ENCODE peak calls at places on chromosomes 3 and 15, in seven cellular contexts. One of them, this sample, is unnamed.

GRCh38 chr3:61964566-61964965 is 403.2 kb downstream of the PTPRG start:
- DNase-seq in EL: no peak
- DNase-seq in stimulated activated CD4-positive, alpha-beta T cell treated with anti-CD3 and anti-CD28 coated beads, Interleukin-1b, Interleukin-23, amount 100 ng/mL, for 1 hour: no peak
- DNase-seq in GM20000: no peak
- DNase-seq in WTC11: no peak
- DNase-seq in AG04450: no peak
- DNase-seq in hepatocyte: no peak
- DNase-seq in this sample: no peak

GRCh38 chr15:76983588-76984379 is 11.1 kb upstream of the PSTPIP1 start:
- DNase-seq in EL: no peak
- DNase-seq in stimulated activated CD4-positive, alpha-beta T cell treated with anti-CD3 and anti-CD28 coated beads, Interleukin-1b, Interleukin-23, amount 100 ng/mL, for 1 hour: no peak
- DNase-seq in GM20000: no peak
- DNase-seq in WTC11: no peak
- DNase-seq in AG04450: no peak
- DNase-seq in hepatocyte: no peak
- DNase-seq in this sample: peak

GRCh38 chr3:24128195-24129005 is 183.3 kb downstream of the NR1D2 start:
- DNase-seq in EL: peak
- DNase-seq in stimulated activated CD4-positive, alpha-beta T cell treated with anti-CD3 and anti-CD28 coated beads, Interleukin-1b, Interleukin-23, amount 100 ng/mL, for 1 hour: no peak
- DNase-seq in GM20000: no peak
- DNase-seq in WTC11: no peak
- DNase-seq in AG04450: no peak
- DNase-seq in hepatocyte: no peak
- DNase-seq in this sample: no peak

GRCh38 chr3:146148468-146148931 is 12.5 kb downstream of the PLOD2 start:
- DNase-seq in EL: no peak
- DNase-seq in stimulated activated CD4-positive, alpha-beta T cell treated with anti-CD3 and anti-CD28 coated beads, Interleukin-1b, Interleukin-23, amount 100 ng/mL, for 1 hour: no peak
- DNase-seq in GM20000: no peak
- DNase-seq in WTC11: no peak
- DNase-seq in AG04450: no peak
- DNase-seq in hepatocyte: no peak
- DNase-seq in this sample: no peak

GRCh38 chr3:37905987-37906674 is 44.5 kb downstream of the CTDSPL start:
- DNase-seq in EL: peak
- DNase-seq in stimulated activated CD4-positive, alpha-beta T cell treated with anti-CD3 and anti-CD28 coated beads, Interleukin-1b, Interleukin-23, amount 100 ng/mL, for 1 hour: no peak
- DNase-seq in GM20000: no peak
- DNase-seq in WTC11: no peak
- DNase-seq in AG04450: no peak
- DNase-seq in hepatocyte: peak
- DNase-seq in this sample: no peak

GRCh38 chr3:132660745-132661067 is 577 bp downstream of the UBA5 start:
- DNase-seq in EL: peak
- DNase-seq in stimulated activated CD4-positive, alpha-beta T cell treated with anti-CD3 and anti-CD28 coated beads, Interleukin-1b, Interleukin-23, amount 100 ng/mL, for 1 hour: no peak
- DNase-seq in GM20000: no peak
- DNase-seq in WTC11: no peak
- DNase-seq in AG04450: no peak
- DNase-seq in hepatocyte: no peak
- DNase-seq in this sample: no peak

GRCh38 chr3:177899275-177900067 is 636.8 kb upstream of the KCNMB2 start:
- DNase-seq in EL: no peak
- DNase-seq in stimulated activated CD4-positive, alpha-beta T cell treated with anti-CD3 and anti-CD28 coated beads, Interleukin-1b, Interleukin-23, amount 100 ng/mL, for 1 hour: no peak
- DNase-seq in GM20000: no peak
- DNase-seq in WTC11: peak
- DNase-seq in AG04450: no peak
- DNase-seq in hepatocyte: no peak
- DNase-seq in this sample: peak

GRCh38 chr15:89662893-89663673 is 7.8 kb upstream of the KIF7 start:
- DNase-seq in EL: peak
- DNase-seq in stimulated activated CD4-positive, alpha-beta T cell treated with anti-CD3 and anti-CD28 coated beads, Interleukin-1b, Interleukin-23, amount 100 ng/mL, for 1 hour: no peak
- DNase-seq in GM20000: peak
- DNase-seq in WTC11: no peak
- DNase-seq in AG04450: peak
- DNase-seq in hepatocyte: peak
- DNase-seq in this sample: peak

GRCh38 chr3:195999896-196000295 is 82.0 kb downstream of the TFRC start:
- DNase-seq in EL: no peak
- DNase-seq in stimulated activated CD4-positive, alpha-beta T cell treated with anti-CD3 and anti-CD28 coated beads, Interleukin-1b, Interleukin-23, amount 100 ng/mL, for 1 hour: no peak
- DNase-seq in GM20000: no peak
- DNase-seq in WTC11: no peak
- DNase-seq in AG04450: no peak
- DNase-seq in hepatocyte: no peak
- DNase-seq in this sample: no peak

GRCh38 chr3:193825617-193826016 is 232.6 kb downstream of the OPA1 start:
- DNase-seq in EL: no peak
- DNase-seq in stimulated activated CD4-positive, alpha-beta T cell treated with anti-CD3 and anti-CD28 coated beads, Interleukin-1b, Interleukin-23, amount 100 ng/mL, for 1 hour: no peak
- DNase-seq in GM20000: no peak
- DNase-seq in WTC11: no peak
- DNase-seq in AG04450: no peak
- DNase-seq in hepatocyte: no peak
- DNase-seq in this sample: peak

GRCh38 chr3:101964861-101965260 is 115.5 kb downstream of the NFKBIZ start:
- DNase-seq in EL: no peak
- DNase-seq in stimulated activated CD4-positive, alpha-beta T cell treated with anti-CD3 and anti-CD28 coated beads, Interleukin-1b, Interleukin-23, amount 100 ng/mL, for 1 hour: no peak
- DNase-seq in GM20000: no peak
- DNase-seq in WTC11: peak
- DNase-seq in AG04450: no peak
- DNase-seq in hepatocyte: no peak
- DNase-seq in this sample: peak

GRCh38 chr3:112358311-112358780 is 25.4 kb downstream of the CD200 start:
- DNase-seq in EL: no peak
- DNase-seq in stimulated activated CD4-positive, alpha-beta T cell treated with anti-CD3 and anti-CD28 coated beads, Interleukin-1b, Interleukin-23, amount 100 ng/mL, for 1 hour: no peak
- DNase-seq in GM20000: no peak
- DNase-seq in WTC11: no peak
- DNase-seq in AG04450: no peak
- DNase-seq in hepatocyte: no peak
- DNase-seq in this sample: no peak

GRCh38 chr15:73628976-73629854 is 4.0 kb downstream of the NPTN start:
- DNase-seq in EL: no peak
- DNase-seq in stimulated activated CD4-positive, alpha-beta T cell treated with anti-CD3 and anti-CD28 coated beads, Interleukin-1b, Interleukin-23, amount 100 ng/mL, for 1 hour: no peak
- DNase-seq in GM20000: no peak
- DNase-seq in WTC11: no peak
- DNase-seq in AG04450: no peak
- DNase-seq in hepatocyte: no peak
- DNase-seq in this sample: no peak

GRCh38 chr15:68639926-68640600 is 61.3 kb downstream of the CORO2B start:
- DNase-seq in EL: peak
- DNase-seq in stimulated activated CD4-positive, alpha-beta T cell treated with anti-CD3 and anti-CD28 coated beads, Interleukin-1b, Interleukin-23, amount 100 ng/mL, for 1 hour: no peak
- DNase-seq in GM20000: no peak
- DNase-seq in WTC11: no peak
- DNase-seq in AG04450: no peak
- DNase-seq in hepatocyte: no peak
- DNase-seq in this sample: peak

GRCh38 chr3:3023106-3023505 is 87.1 kb downstream of the IL5RA start:
- DNase-seq in EL: no peak
- DNase-seq in stimulated activated CD4-positive, alpha-beta T cell treated with anti-CD3 and anti-CD28 coated beads, Interleukin-1b, Interleukin-23, amount 100 ng/mL, for 1 hour: no peak
- DNase-seq in GM20000: no peak
- DNase-seq in WTC11: no peak
- DNase-seq in AG04450: no peak
- DNase-seq in hepatocyte: no peak
- DNase-seq in this sample: no peak

GRCh38 chr15:63210151-63211051 is 21.0 kb downstream of the RAB8B start:
- DNase-seq in EL: no peak
- DNase-seq in stimulated activated CD4-positive, alpha-beta T cell treated with anti-CD3 and anti-CD28 coated beads, Interleukin-1b, Interleukin-23, amount 100 ng/mL, for 1 hour: no peak
- DNase-seq in GM20000: no peak
- DNase-seq in WTC11: no peak
- DNase-seq in AG04450: no peak
- DNase-seq in hepatocyte: no peak
- DNase-seq in this sample: peak

GRCh38 chr15:58555168-58556027 is 123.6 kb downstream of the LIPC start:
- DNase-seq in EL: no peak
- DNase-seq in stimulated activated CD4-positive, alpha-beta T cell treated with anti-CD3 and anti-CD28 coated beads, Interleukin-1b, Interleukin-23, amount 100 ng/mL, for 1 hour: no peak
- DNase-seq in GM20000: no peak
- DNase-seq in WTC11: no peak
- DNase-seq in AG04450: no peak
- DNase-seq in hepatocyte: no peak
- DNase-seq in this sample: peak

GRCh38 chr3:46416134-46417119 is 9.4 kb downstream of the CCRL2 start:
- DNase-seq in EL: no peak
- DNase-seq in stimulated activated CD4-positive, alpha-beta T cell treated with anti-CD3 and anti-CD28 coated beads, Interleukin-1b, Interleukin-23, amount 100 ng/mL, for 1 hour: no peak
- DNase-seq in GM20000: no peak
- DNase-seq in WTC11: no peak
- DNase-seq in AG04450: no peak
- DNase-seq in hepatocyte: no peak
- DNase-seq in this sample: no peak

GRCh38 chr15:57146394-57147140 is 228.1 kb downstream of the TCF12 start:
- DNase-seq in EL: peak
- DNase-seq in stimulated activated CD4-positive, alpha-beta T cell treated with anti-CD3 and anti-CD28 coated beads, Interleukin-1b, Interleukin-23, amount 100 ng/mL, for 1 hour: no peak
- DNase-seq in GM20000: peak
- DNase-seq in WTC11: no peak
- DNase-seq in AG04450: no peak
- DNase-seq in hepatocyte: peak
- DNase-seq in this sample: no peak

GRCh38 chr3:39378092-39378491 is 5.1 kb upstream of the SLC25A38 start:
- DNase-seq in EL: peak
- DNase-seq in stimulated activated CD4-positive, alpha-beta T cell treated with anti-CD3 and anti-CD28 coated beads, Interleukin-1b, Interleukin-23, amount 100 ng/mL, for 1 hour: peak
- DNase-seq in GM20000: peak
- DNase-seq in WTC11: peak
- DNase-seq in AG04450: no peak
- DNase-seq in hepatocyte: peak
- DNase-seq in this sample: peak

GRCh38 chr3:136505676-136506075 is 246.5 kb downstream of the STAG1 start:
- DNase-seq in EL: no peak
- DNase-seq in stimulated activated CD4-positive, alpha-beta T cell treated with anti-CD3 and anti-CD28 coated beads, Interleukin-1b, Interleukin-23, amount 100 ng/mL, for 1 hour: no peak
- DNase-seq in GM20000: no peak
- DNase-seq in WTC11: no peak
- DNase-seq in AG04450: no peak
- DNase-seq in hepatocyte: no peak
- DNase-seq in this sample: no peak

GRCh38 chr3:126567696-126568438 is 9.1 kb upstream of the C3orf22 start:
- DNase-seq in EL: no peak
- DNase-seq in stimulated activated CD4-positive, alpha-beta T cell treated with anti-CD3 and anti-CD28 coated beads, Interleukin-1b, Interleukin-23, amount 100 ng/mL, for 1 hour: no peak
- DNase-seq in GM20000: no peak
- DNase-seq in WTC11: no peak
- DNase-seq in AG04450: no peak
- DNase-seq in hepatocyte: no peak
- DNase-seq in this sample: peak